ENCODE peak calls at places on chromosomes 4 and X, in six cellular contexts. L is GM23248, D is neural progenitor cell, C is mesenchymal stem cell, K is K562, V is PC-3. X is an unnamed sample.

GRCh38 chr4:120724656-120725055 is 197.9 kb downstream of the PRDM5 start:
- DNase-seq in V (no peak), D (no peak), L (no peak), K (no peak), C (no peak), X (no peak)

GRCh38 chr4:42917316-42917715 is 24.8 kb downstream of the GRXCR1 start:
- DNase-seq in D (no peak), L (no peak), C (no peak), K (no peak), V (no peak), X (no peak)

GRCh38 chr4:53455766-53456165 is 78.3 kb downstream of the FIP1L1 start:
- DNase-seq in C (no peak), D (no peak), K (no peak), L (no peak), V (peak), X (no peak)

GRCh38 chrX:64198046-64198445 is 7.5 kb downstream of the AMER1 start:
- DNase-seq in C (no peak), K (peak), D (no peak), V (no peak), L (no peak), X (no peak)

GRCh38 chrX:40844476-40844875 is 109.1 kb upstream of the MED14 start:
- DNase-seq in D (no peak), L (peak), V (no peak), K (no peak), C (peak), X (no peak)

GRCh38 chr4:105306158-105306781 is 159.6 kb downstream of the TET2 start:
- DNase-seq in C (no peak), V (peak), K (no peak), D (no peak), L (peak), X (no peak)

GRCh38 chrX:320126-320783 is 1.7 kb upstream of the GTPBP6 start:
- DNase-seq in L (peak), C (peak), V (peak), D (peak), K (peak), X (peak)

GRCh38 chrX:38692961-38693360 is 108.3 kb upstream of the MID1IP1 start:
- DNase-seq in D (no peak), K (no peak), C (no peak), V (no peak), L (no peak), X (no peak)

GRCh38 chr4:15262396-15262795 is 165.4 kb upstream of the C1QTNF7 start:
- DNase-seq in L (peak), V (peak), K (no peak), D (no peak), C (no peak), X (no peak)

GRCh38 chr4:77445846-77446245 is 159.8 kb upstream of the CXCL13 start:
- DNase-seq in K (no peak), V (no peak), L (no peak), D (no peak), C (no peak), X (no peak)

GRCh38 chr4:154618708-154619315 is 6.4 kb upstream of the FGG start:
- DNase-seq in V (peak), L (peak), D (peak), K (peak), C (peak), X (peak)

GRCh38 chrX:20487227-20487626 is 220.5 kb upstream of the RPS6KA3 start:
- DNase-seq in D (no peak), L (peak), C (peak), K (no peak), V (peak), X (no peak)

GRCh38 chrX:131083510-131084142 is 25.5 kb downstream of the ARHGAP36 start:
- DNase-seq in K (no peak), L (no peak), C (no peak), V (no peak), D (peak), X (no peak)

GRCh38 chr4:71004281-71004851 is 10.9 kb downstream of the DCK start:
- DNase-seq in K (no peak), D (peak), L (no peak), C (no peak), V (no peak), X (no peak)

GRCh38 chrX:11566814-11567213 is 98.9 kb downstream of the ARHGAP6 start:
- DNase-seq in D (no peak), C (no peak), V (no peak), K (no peak), L (no peak), X (no peak)

GRCh38 chr4:24979554-24979953 is 51.2 kb downstream of the LGI2 start:
- DNase-seq in D (no peak), K (no peak), C (no peak), V (peak), L (peak), X (peak)

GRCh38 chr4:155999743-156000142 is 46.1 kb upstream of the CTSO start:
- DNase-seq in L (no peak), V (peak), K (no peak), D (peak), C (peak), X (no peak)

GRCh38 chr4:7812921-7813320 is 126.7 kb downstream of the AFAP1 start:
- DNase-seq in D (no peak), L (no peak), V (no peak), K (no peak), C (no peak), X (no peak)

GRCh38 chrX:15356444-15356843 is 21.1 kb upstream of the PIGA start:
- DNase-seq in L (peak), V (no peak), C (peak), D (no peak), K (no peak), X (no peak)

DNA sequence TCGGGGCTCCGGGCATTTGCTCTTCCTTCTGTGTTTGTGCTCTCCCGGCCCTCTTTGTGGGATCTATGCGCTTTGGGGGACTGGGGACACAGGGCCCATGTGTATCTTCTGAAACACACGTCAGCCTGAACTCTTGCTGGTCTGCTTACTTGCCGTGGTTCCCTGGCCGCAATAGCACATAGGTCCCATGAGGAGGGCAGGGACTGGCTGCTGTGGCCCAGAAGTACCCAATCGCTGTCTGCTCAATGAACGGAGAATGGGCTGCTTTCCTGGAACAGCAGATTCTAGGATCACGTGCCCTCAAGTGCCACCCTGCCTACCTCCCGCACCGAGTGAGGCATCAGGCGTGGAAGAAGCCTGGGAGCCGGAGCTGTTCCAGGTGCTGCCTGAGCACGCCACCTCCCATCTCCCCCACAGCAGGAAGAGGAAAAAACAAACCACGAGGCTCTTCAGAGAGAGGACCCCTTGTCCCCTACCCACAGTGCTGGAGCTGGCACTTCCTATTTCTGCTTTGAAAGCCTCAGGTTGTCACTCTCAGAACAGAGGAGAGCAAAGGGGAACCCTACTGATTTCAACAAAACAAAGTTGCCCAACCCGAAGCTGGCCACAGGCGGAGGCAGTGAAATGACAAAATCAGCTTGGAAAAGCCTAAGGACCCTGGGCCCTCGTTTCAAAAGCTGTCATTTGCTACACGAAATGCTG is 3.8 kb downstream of the G6PD start:
- DNase-seq in L (no peak), D (no peak), C (no peak), K (no peak), V (no peak), X (no peak)
- H3K9ac ChIP-seq in L (peak), D (no peak), C (peak), K (peak), V (peak), X (no peak)

GRCh38 chrX:154804957-154805695 is at the start of gene MPP1:
- DNase-seq in K (peak), V (peak), C (peak), L (peak), D (peak), X (peak)

GRCh38 chrX:154800508-154801207 is 4.6 kb downstream of the MPP1 start:
- DNase-seq in L (no peak), D (no peak), K (no peak), C (no peak), V (peak), X (no peak)

GRCh38 chrX:154804564-154804956 is 725 bp downstream of the MPP1 start:
- DNase-seq in K (no peak), D (no peak), C (no peak), L (no peak), V (no peak), X (no peak)

GRCh38 chrX:154805696-154806091 is 409 bp upstream of the MPP1 start:
- DNase-seq in D (no peak), K (no peak), V (no peak), L (peak), C (no peak), X (no peak)

GRCh38 chrX:154802838-154803410 is 2.4 kb downstream of the MPP1 start:
- DNase-seq in C (no peak), D (no peak), K (peak), V (no peak), L (no peak), X (no peak)
- H3K9ac ChIP-seq in C (no peak), D (no peak), K (peak), V (no peak), L (no peak), X (no peak)

GRCh38 chrX:80354966-80355465 is 65.2 kb upstream of the TENT5D start:
- DNase-seq in L (no peak), K (no peak), D (no peak), V (no peak), C (no peak), X (no peak)
- H3K9ac ChIP-seq in L (no peak), K (no peak), D (no peak), V (no peak), C (no peak), X (no peak)

DNA sequence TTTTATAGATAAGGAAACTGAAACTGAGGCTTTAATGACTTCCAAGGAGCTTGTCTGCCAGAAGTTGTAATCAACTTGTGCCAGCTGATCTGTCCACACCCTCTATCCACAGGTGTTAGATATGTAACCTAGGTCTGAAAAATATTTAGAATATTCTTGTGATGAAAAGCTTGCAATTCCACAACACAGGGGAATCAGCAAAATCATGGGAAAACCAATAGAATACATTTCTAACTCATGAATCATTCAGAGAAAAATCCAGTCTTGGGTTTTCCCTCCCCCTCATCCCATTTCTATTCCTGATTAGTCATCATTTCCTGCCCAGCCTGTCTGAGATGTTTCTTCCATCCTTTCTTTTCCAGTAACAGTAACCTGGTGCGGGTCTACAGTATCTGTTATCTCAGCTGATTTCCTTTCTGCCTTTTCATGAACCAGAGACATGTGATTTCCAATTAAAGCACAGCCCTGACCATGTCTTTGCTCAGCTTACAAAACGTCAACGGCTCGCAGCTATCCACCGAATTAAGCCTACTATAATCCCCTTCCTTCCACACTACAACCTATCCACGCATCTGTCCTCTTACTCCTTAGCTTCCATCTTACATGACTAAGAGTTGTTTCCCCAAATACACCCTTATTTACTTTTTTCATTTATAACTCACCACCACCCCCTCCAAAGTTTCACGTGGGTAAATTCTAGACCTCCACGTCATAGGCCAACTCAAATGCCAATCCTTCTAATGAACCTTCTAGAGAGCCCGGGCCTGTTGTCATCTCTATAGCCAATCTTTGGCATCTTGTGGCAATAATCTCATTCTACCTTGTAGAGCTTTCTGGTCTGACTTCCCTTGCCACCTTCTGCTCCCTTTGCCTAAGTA is 951 bp upstream of the NOCT start:
- DNase-seq in D (no peak), V (peak), L (peak), C (peak), K (peak), X (peak)
- H3K9ac ChIP-seq in D (no peak), V (peak), L (peak), C (peak), K (peak), X (peak)

DNA sequence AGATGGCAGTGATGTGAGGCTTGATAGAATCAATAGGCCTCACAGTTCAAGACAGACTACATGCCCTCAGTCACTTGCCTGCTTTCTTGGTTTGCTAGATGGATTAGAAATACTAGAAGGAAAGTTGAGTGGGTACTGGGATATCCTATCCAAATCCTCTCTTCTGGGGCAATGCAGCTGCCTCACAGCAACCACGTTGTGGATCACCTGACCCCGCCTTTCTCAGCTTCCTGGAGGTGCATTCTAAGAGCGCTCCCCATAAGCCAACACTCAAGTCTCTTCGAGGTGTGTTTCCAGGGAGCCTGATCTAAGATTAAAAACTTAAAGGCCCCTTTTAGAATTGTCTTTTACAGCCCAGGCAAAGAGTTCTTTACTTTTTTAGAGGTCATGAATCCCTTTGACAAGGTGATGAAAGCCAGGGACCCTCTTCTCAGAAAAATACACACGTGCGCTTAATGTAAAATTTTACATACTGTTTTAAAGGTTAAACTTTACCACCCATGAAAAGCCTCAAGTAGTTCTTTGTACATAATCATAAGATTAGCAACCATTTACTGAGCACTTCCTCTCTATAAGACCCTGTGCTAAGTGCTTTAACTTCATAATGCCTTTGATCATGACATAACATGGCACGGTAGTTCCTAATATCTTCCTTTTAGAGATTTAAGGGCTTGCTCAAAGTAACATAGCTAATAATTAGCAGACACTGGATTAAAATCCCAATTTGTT is 840 bp upstream of the RPL34 start:
- DNase-seq in V (no peak), L (peak), C (no peak), D (no peak), K (peak), X (no peak)
- H3K9ac ChIP-seq in V (no peak), L (peak), C (peak), D (no peak), K (no peak), X (no peak)

GRCh38 chr4:152554742-152555141 is 18.9 kb upstream of the FBXW7 start:
- DNase-seq in K (no peak), V (no peak), D (no peak), L (no peak), C (no peak), X (no peak)
- H3K9ac ChIP-seq in K (no peak), V (no peak), D (no peak), L (no peak), C (no peak), X (no peak)

GRCh38 chr4:76087007-76087769 is 12.7 kb downstream of the ART3 start:
- DNase-seq in C (peak), D (peak), K (peak), L (peak), V (peak), X (peak)
- H3K9ac ChIP-seq in C (peak), D (no peak), K (no peak), L (no peak), V (no peak), X (no peak)

GRCh38 chr4:74112399-74113090 is 13.6 kb upstream of the CXCL2 start:
- DNase-seq in V (peak), C (peak), L (peak), K (no peak), D (no peak), X (no peak)
- H3K9ac ChIP-seq in V (peak), C (peak), L (peak), K (no peak), D (no peak), X (no peak)

GRCh38 chr4:112704991-112705845 is 68.3 kb downstream of the LARP7 start:
- DNase-seq in D (peak), V (peak), C (peak), K (peak), L (peak), X (no peak)
- H3K9ac ChIP-seq in D (no peak), V (no peak), C (peak), K (no peak), L (no peak), X (no peak)

DNA sequence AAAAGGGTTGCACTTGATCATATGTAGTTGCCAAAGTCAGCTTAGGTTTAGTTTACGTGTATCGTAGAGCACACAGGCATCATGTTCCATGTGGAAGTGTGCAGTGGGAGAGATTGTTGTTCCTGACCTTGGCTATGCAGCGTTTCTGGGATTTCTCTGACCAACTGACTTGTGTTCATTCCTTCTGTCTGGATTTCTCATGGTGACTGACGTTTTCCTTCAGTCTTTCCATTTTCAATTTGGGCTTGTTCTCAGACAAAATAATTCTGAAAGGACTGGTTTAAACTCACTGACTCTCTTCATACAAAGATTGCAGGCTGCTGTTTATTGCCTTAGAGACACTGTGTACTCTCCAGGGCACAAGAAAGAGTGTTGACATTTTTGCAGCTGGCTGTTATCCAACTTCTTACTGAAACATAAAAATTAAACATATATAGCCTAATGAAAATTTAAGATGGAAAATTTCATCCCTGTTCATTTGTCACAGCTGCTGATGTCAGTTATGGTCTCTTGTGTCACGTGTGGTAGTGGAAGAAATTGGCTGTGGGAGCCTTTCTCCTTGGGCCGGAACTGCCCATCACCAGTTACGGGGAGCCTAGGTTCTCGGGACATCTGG is 95.4 kb downstream of the TNIP2 start:
- DNase-seq in D (no peak), K (no peak), C (peak), V (no peak), L (no peak), X (no peak)
- H3K9ac ChIP-seq in D (no peak), K (no peak), C (no peak), V (no peak), L (no peak), X (no peak)